ENCODE peak calls at places on chromosomes 11 and 22, in six cellular contexts. Y is IMR-90, K is H1, O is neuronal stem cell, C is mesendoderm, E is trophoblast cell. U is an unnamed sample.

GRCh38 chr11:554824-555499 is 5.6 kb downstream of the LMNTD2 start:
- DNase-seq in Y (no peak), K (peak; percentile 91), O (peak; percentile 87), C (peak; percentile 89), E (peak; percentile 57), U (peak; percentile 30)

GRCh38 chr11:13040969-13041561 is 31.9 kb downstream of the RASSF10 start:
- DNase-seq in Y (no peak), K (no peak), O (no peak), C (no peak), E (peak; percentile 69), U (no peak)

GRCh38 chr22:48705159-48705916 is 1122.3 kb downstream of the BRD1 start:
- DNase-seq in Y (no peak), K (no peak), O (no peak), C (no peak), E (no peak), U (no peak)

GRCh38 chr11:75169101-75169885 is 18.4 kb downstream of the SLCO2B1 start:
- DNase-seq in Y (no peak), K (no peak), O (no peak), C (no peak), E (no peak), U (no peak)

GRCh38 chr22:36294293-36294620 is 41.3 kb downstream of the APOL1 start:
- DNase-seq in Y (no peak), K (no peak), O (no peak), C (no peak), E (no peak), U (no peak)

GRCh38 chr11:20453657-20454316 is 66.3 kb downstream of the PRMT3 start:
- DNase-seq in Y (no peak), K (no peak), O (no peak), C (no peak), E (no peak), U (no peak)

GRCh38 chr22:32204211-32204855 is 540 bp downstream of the RFPL2 start:
- DNase-seq in Y (no peak), K (peak; percentile 71), O (no peak), C (peak; percentile 64), E (no peak), U (no peak)

GRCh38 chr11:111557425-111558111 is 17.0 kb downstream of the LAYN start:
- DNase-seq in Y (peak; percentile 99), K (no peak), O (no peak), C (no peak), E (peak; percentile 86), U (peak; percentile 94)

GRCh38 chr11:2649848-2650247 is 49.9 kb downstream of the KCNQ1OT1 start:
- DNase-seq in Y (no peak), K (no peak), O (no peak), C (no peak), E (no peak), U (no peak)

GRCh38 chr22:41620646-41621098 is at the start of gene DESI1:
- DNase-seq in Y (no peak), K (no peak), O (no peak), C (peak; percentile 72), E (peak; percentile 20), U (no peak)

GRCh38 chr11:125835748-125836147 is 2.6 kb downstream of the PATE4 start:
- DNase-seq in Y (no peak), K (no peak), O (no peak), C (no peak), E (no peak), U (no peak)

GRCh38 chr11:68481579-68482240 is 21.2 kb downstream of the PPP6R3 start:
- DNase-seq in Y (no peak), K (no peak), O (no peak), C (no peak), E (no peak), U (no peak)

GRCh38 chr22:30262917-30263741 is 3.5 kb downstream of the OSM start:
- DNase-seq in Y (peak; percentile 61), K (peak; percentile 98), O (peak; percentile 80), C (peak; percentile 77), E (peak; percentile 48), U (peak; percentile 65)

GRCh38 chr11:34565417-34566208 is 52.0 kb upstream of the ELF5 start:
- DNase-seq in Y (no peak), K (no peak), O (no peak), C (peak; percentile 62), E (no peak), U (no peak)

GRCh38 chr22:31103899-31104694 is 3.3 kb downstream of the SELENOM start:
- DNase-seq in Y (no peak), K (peak; percentile 49), O (no peak), C (no peak), E (peak; percentile 75), U (no peak)

GRCh38 chr11:103581680-103582265 is 454.7 kb upstream of the DDI1 start:
- DNase-seq in Y (peak; percentile 35), K (no peak), O (no peak), C (peak; percentile 17), E (no peak), U (no peak)

GRCh38 chr11:134466035-134466908 is 54.2 kb upstream of the B3GAT1 start:
- DNase-seq in Y (no peak), K (peak; percentile 55), O (peak; percentile 12), C (peak; percentile 29), E (no peak), U (no peak)

GRCh38 chr11:44267366-44268072 is 42.4 kb downstream of the ALX4 start:
- DNase-seq in Y (no peak), K (no peak), O (no peak), C (no peak), E (no peak), U (no peak)

GRCh38 chr11:27294654-27295053 is 68.4 kb downstream of the CCDC34 start:
- DNase-seq in Y (no peak), K (no peak), O (no peak), C (no peak), E (no peak), U (no peak)

GRCh38 chr11:45892856-45893255 is 7.4 kb downstream of the MAPK8IP1 start:
- DNase-seq in Y (no peak), K (no peak), O (no peak), C (no peak), E (no peak), U (no peak)

GRCh38 chr11:31499576-31500178 is 9.7 kb downstream of the IMMP1L start:
- DNase-seq in Y (peak; percentile 63), K (no peak), O (no peak), C (no peak), E (no peak), U (no peak)

GRCh38 chr22:19859861-19860510 is 5.3 kb upstream of the GNB1L start:
- DNase-seq in Y (no peak), K (no peak), O (no peak), C (no peak), E (no peak), U (no peak)

GRCh38 chr11:76798202-76798581 is 15.0 kb downstream of the TSKU start:
- DNase-seq in Y (no peak), K (peak; percentile 41), O (no peak), C (no peak), E (no peak), U (no peak)

GRCh38 chr11:134586726-134587125 is 174.7 kb upstream of the B3GAT1 start:
- DNase-seq in Y (no peak), K (peak; percentile 7), O (no peak), C (no peak), E (no peak), U (no peak)

GRCh38 chr11:19218216-19218615 is 16.4 kb upstream of the CSRP3 start:
- DNase-seq in Y (no peak), K (no peak), O (no peak), C (no peak), E (no peak), U (no peak)
- H2BK5ac ChIP-seq in Y (no peak overlapping the region), K (no peak overlapping the region), O (no peak overlapping the region), C (no peak overlapping the region), E (no peak overlapping the region), U (no peak overlapping the region)

GRCh38 chr11:123776160-123776559 is 21.8 kb upstream of the OR6X1 start:
- DNase-seq in Y (no peak), K (no peak), O (no peak), C (no peak), E (no peak), U (no peak)

GRCh38 chr11:123773026-123773425 is 18.7 kb upstream of the OR6X1 start:
- DNase-seq in Y (no peak), K (no peak), O (no peak), C (no peak), E (peak; percentile 78), U (no peak)

GRCh38 chr11:123773959-123774358 is 19.6 kb upstream of the OR6X1 start:
- DNase-seq in Y (no peak), K (no peak), O (no peak), C (no peak), E (no peak), U (no peak)

GRCh38 chr11:123771664-123772063 is 17.3 kb upstream of the OR6X1 start:
- DNase-seq in Y (no peak), K (no peak), O (no peak), C (no peak), E (no peak), U (no peak)

GRCh38 chr11:123775274-123775673 is 21.0 kb upstream of the OR6X1 start:
- DNase-seq in Y (no peak), K (no peak), O (no peak), C (peak; percentile 97), E (no peak), U (no peak)
- H3K4me3 ChIP-seq in Y (no peak overlapping the region), K (no peak overlapping the region), O (no peak overlapping the region), C (no peak overlapping the region), E (no peak overlapping the region), U (no peak overlapping the region)

DNA sequence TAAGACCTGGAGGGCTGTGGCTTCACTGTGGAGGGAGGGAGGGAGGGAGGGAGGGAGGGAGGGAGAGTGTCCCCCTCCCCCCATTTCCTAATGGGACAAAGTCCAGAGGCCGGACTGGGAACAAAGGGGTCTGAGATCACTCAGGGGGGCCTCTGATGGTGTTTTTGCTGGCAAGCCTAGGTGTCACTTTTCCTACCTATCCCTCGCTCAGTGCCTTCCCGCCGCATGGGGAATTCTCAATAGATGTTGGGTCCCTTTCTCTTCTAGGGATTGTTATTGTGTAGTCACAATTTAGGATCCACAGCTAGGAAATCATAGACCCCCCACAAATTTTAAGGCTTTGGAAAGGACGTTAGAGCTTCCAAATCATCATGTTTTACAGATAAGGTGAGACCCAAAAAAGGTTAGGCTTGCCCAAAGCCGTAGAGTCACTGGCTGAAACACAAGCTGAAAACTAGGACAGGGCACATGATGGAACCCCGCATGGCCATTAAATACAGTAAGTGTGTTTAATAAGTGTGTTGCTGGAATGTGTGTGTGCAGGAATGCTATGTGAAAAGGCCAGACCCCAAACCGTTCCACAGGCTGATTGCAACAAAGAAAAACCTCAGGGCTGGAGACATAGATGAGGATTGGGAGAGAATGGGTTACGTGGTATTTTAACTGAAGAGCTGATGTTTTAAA is 4.8 kb upstream of the FTH1 start:
- DNase-seq in Y (no peak), K (no peak), O (no peak), C (no peak), E (no peak), U (no peak)
- H2BK5ac ChIP-seq in Y (peak overlapping the region; percentile 98), K (peak overlapping the region; percentile 38), O (no peak overlapping the region), C (peak overlapping the region; percentile 41), E (peak overlapping the region; percentile 76), U (no peak overlapping the region)

GRCh38 chr22:23833017-23833795 is 5.6 kb downstream of the DERL3 start:
- DNase-seq in Y (no peak), K (no peak), O (no peak), C (no peak), E (no peak), U (no peak)

GRCh38 chr22:23829845-23830372 is 8.9 kb downstream of the DERL3 start:
- DNase-seq in Y (peak; percentile 92), K (no peak), O (no peak), C (no peak), E (peak; percentile 7), U (no peak)

GRCh38 chr22:23831261-23831660 is 7.5 kb downstream of the DERL3 start:
- DNase-seq in Y (no peak), K (no peak), O (no peak), C (no peak), E (no peak), U (no peak)

GRCh38 chr22:23832226-23833016 is 6.4 kb downstream of the DERL3 start:
- DNase-seq in Y (no peak), K (no peak), O (no peak), C (no peak), E (no peak), U (no peak)

GRCh38 chr22:23831781-23832180 is 7.0 kb downstream of the DERL3 start:
- DNase-seq in Y (no peak), K (no peak), O (no peak), C (no peak), E (no peak), U (no peak)
- H3K4me3 ChIP-seq in Y (no peak overlapping the region), K (no peak overlapping the region), O (peak overlapping the region; percentile 39), C (no peak overlapping the region), E (no peak overlapping the region), U (no peak overlapping the region)

U was measured in mesenchymal stem cell.